ENCODE peak calls at places on chromosome 19, in ten cellular contexts. W is mammary epithelial cell, J is posterior vena cava, T is bronchial epithelial cell, X is lower leg skin, H is hippocampal formation, E is heart right ventricle, O is HFF-Myc, D is activated gamma-delta T cell treated with Interleukin-2 at 50 U/mL for 16 hours, S is NCI-H2081. C is an unnamed sample.

GRCh38 chr19:29714953-29715694 is at the start of gene C19orf12:
- DNase-seq in W (peak), J (peak), T (no peak), X (no peak), H (peak), E (peak), O (no peak), D (peak), S (peak), C (peak)

GRCh38 chr19:48899781-48900476 is at the start of gene NUCB1:
- DNase-seq in W (peak), J (peak), T (peak), X (peak), H (peak), E (peak), O (peak), D (peak), S (peak), C (peak)

GRCh38 chr19:42606660-42607351 is 12.1 kb upstream of the CEACAM8 start:
- DNase-seq in W (peak), J (no peak), T (peak), X (peak), H (peak), E (no peak), O (peak), D (peak), S (peak), C (peak)

GRCh38 chr19:57276430-57276829 is 3.9 kb upstream of the ZNF460 start:
- DNase-seq in W (no peak), J (no peak), T (no peak), X (no peak), H (no peak), E (no peak), O (no peak), D (no peak), S (no peak), C (no peak)

GRCh38 chr19:33047422-33047821 is 17.3 kb downstream of the RHPN2 start:
- DNase-seq in W (peak), J (no peak), T (peak), X (no peak), H (no peak), E (no peak), O (no peak), D (no peak), S (no peak), C (no peak)

GRCh38 chr19:16673226-16673625 is 12.3 kb downstream of the TMEM38A start:
- DNase-seq in W (no peak), J (no peak), T (no peak), X (no peak), H (no peak), E (no peak), O (no peak), D (no peak), S (no peak), C (peak)

GRCh38 chr19:10116085-10116865 is 3.4 kb downstream of the EIF3G start:
- DNase-seq in W (no peak), J (peak), T (no peak), X (no peak), H (no peak), E (no peak), O (no peak), D (no peak), S (no peak), C (no peak)

GRCh38 chr19:4503224-4504170 is 14.8 kb downstream of the PLIN4 start:
- DNase-seq in W (no peak), J (no peak), T (no peak), X (no peak), H (no peak), E (no peak), O (no peak), D (no peak), S (no peak), C (no peak)

GRCh38 chr19:33883869-33884519 is 87.3 kb downstream of the KCTD15 start:
- DNase-seq in W (no peak), J (no peak), T (no peak), X (no peak), H (no peak), E (peak), O (no peak), D (no peak), S (no peak), C (no peak)

GRCh38 chr19:4686700-4687099 is 16.6 kb upstream of the MYDGF start:
- DNase-seq in W (no peak), J (no peak), T (no peak), X (no peak), H (no peak), E (no peak), O (no peak), D (no peak), S (no peak), C (no peak)

GRCh38 chr19:47435196-47435595 is 15.9 kb upstream of the MEIS3 start:
- DNase-seq in W (no peak), J (no peak), T (no peak), X (no peak), H (no peak), E (no peak), O (no peak), D (no peak), S (no peak), C (no peak)

GRCh38 chr19:57947088-57947418 is 453 bp downstream of the ZNF256 start:
- DNase-seq in W (peak), J (no peak), T (no peak), X (no peak), H (no peak), E (no peak), O (no peak), D (no peak), S (no peak), C (no peak)

GRCh38 chr19:51525731-51526130 is 5.7 kb downstream of the SIGLEC6 start:
- DNase-seq in W (no peak), J (no peak), T (no peak), X (no peak), H (no peak), E (no peak), O (no peak), D (no peak), S (no peak), C (no peak)

GRCh38 chr19:35714601-35715354 is 3.0 kb upstream of the KMT2B start:
- DNase-seq in W (no peak), J (no peak), T (no peak), X (no peak), H (no peak), E (no peak), O (no peak), D (no peak), S (peak), C (no peak)

GRCh38 chr19:45471866-45472556 is 4.2 kb downstream of the FOSB start:
- DNase-seq in W (no peak), J (no peak), T (no peak), X (no peak), H (no peak), E (no peak), O (no peak), D (no peak), S (no peak), C (no peak)

GRCh38 chr19:8352134-8352827 is 9.2 kb upstream of the KANK3 start:
- DNase-seq in W (no peak), J (no peak), T (no peak), X (no peak), H (no peak), E (no peak), O (no peak), D (no peak), S (no peak), C (no peak)

GRCh38 chr19:13098291-13099072 is 4.2 kb downstream of the LYL1 start:
- DNase-seq in W (no peak), J (no peak), T (peak), X (no peak), H (no peak), E (no peak), O (no peak), D (no peak), S (no peak), C (peak)

GRCh38 chr19:6616011-6616410 is 25.1 kb upstream of the CD70 start:
- DNase-seq in W (peak), J (no peak), T (peak), X (no peak), H (no peak), E (no peak), O (no peak), D (no peak), S (no peak), C (no peak)

GRCh38 chr19:35154535-35155406 is at the start of gene FXYD5:
- DNase-seq in W (peak), J (peak), T (peak), X (peak), H (no peak), E (peak), O (no peak), D (peak), S (no peak), C (peak)

GRCh38 chr19:892243-892996 is 567 bp downstream of the MED16 start:
- DNase-seq in W (no peak), J (no peak), T (no peak), X (no peak), H (no peak), E (no peak), O (no peak), D (peak), S (no peak), C (no peak)

GRCh38 chr19:55344444-55344843 is 4.8 kb downstream of the KMT5C start:
- DNase-seq in W (peak), J (no peak), T (peak), X (no peak), H (no peak), E (no peak), O (no peak), D (no peak), S (peak), C (no peak)

C was measured in B cell.